ENCODE peak calls at places on chromosomes 3 and 15, in six cellular contexts. C is SK-N-SH, E is lung, G is Panc1, U is WERI-Rb-1, M is astrocyte. D is an unnamed sample.

GRCh38 chr3:174862666-174863065 is 3.5 kb downstream of the NAALADL2 start:
- DNase-seq in C (no peak), E (no peak), G (no peak), U (no peak), M (no peak), D (no peak)

GRCh38 chr15:58053236-58054153 is 12.0 kb downstream of the ALDH1A2 start:
- DNase-seq in C (no peak), E (no peak), G (no peak), U (no peak), M (no peak), D (no peak)

GRCh38 chr15:83854950-83855707 is 201.2 kb downstream of the ADAMTSL3 start:
- DNase-seq in C (no peak), E (no peak), G (no peak), U (no peak), M (no peak), D (no peak)

GRCh38 chr15:49023354-49023753 is 22.9 kb downstream of the SECISBP2L start:
- DNase-seq in C (no peak), E (no peak), G (no peak), U (no peak), M (no peak), D (no peak)

GRCh38 chr3:101036676-101037075 is 43.5 kb upstream of the ABI3BP start:
- DNase-seq in C (no peak), E (no peak), G (no peak), U (no peak), M (peak), D (no peak)

GRCh38 chr3:173513123-173513522 is 115.6 kb downstream of the NLGN1 start:
- DNase-seq in C (no peak), E (no peak), G (no peak), U (no peak), M (no peak), D (no peak)

GRCh38 chr3:168047190-168047795 is 48.4 kb downstream of the GOLIM4 start:
- DNase-seq in C (peak), E (no peak), G (peak), U (no peak), M (peak), D (no peak)

GRCh38 chr3:186664119-186664495 is 1.7 kb upstream of the HRG start:
- DNase-seq in C (no peak), E (no peak), G (no peak), U (no peak), M (no peak), D (no peak)

GRCh38 chr3:179710079-179710478 is 57.2 kb downstream of the USP13 start:
- DNase-seq in C (no peak), E (no peak), G (no peak), U (no peak), M (no peak), D (no peak)

GRCh38 chr15:45759910-45760309 is 125.1 kb downstream of the SQOR start:
- DNase-seq in C (no peak), E (no peak), G (no peak), U (peak), M (no peak), D (no peak)

GRCh38 chr3:127700406-127700805 is 27.7 kb downstream of the ABTB1 start:
- DNase-seq in C (no peak), E (no peak), G (no peak), U (no peak), M (no peak), D (peak)

GRCh38 chr3:133832802-133833144 is 27.2 kb downstream of the SRPRB start:
- DNase-seq in C (no peak), E (no peak), G (no peak), U (no peak), M (no peak), D (no peak)

DNA sequence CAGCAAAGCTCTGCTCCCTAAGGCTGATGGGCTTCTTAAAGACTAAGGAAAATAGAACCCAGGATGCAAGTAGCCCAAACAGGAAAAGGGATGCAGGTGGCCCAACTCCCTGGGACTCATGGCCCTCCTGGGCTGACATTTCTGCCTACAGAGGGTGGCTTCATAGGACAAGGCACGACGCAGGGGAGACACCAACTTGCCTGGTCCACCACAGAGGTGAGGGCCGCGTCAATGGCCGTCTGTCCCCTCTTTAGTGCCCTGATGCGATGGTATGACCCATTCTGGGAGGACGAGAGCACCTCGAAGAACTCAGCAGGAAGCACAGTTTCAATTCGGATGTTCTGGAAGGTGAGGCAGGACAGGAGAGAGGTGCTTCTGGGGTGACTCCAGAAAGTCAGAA is 44.0 kb downstream of the NUP210 start:
- DNase-seq in C (no peak), E (no peak), G (no peak), U (no peak), M (no peak), D (no peak)
- TF ChIP-seq CTCF in C (no peak), E (no peak), G (no peak), U (no peak), M (no peak), D (no peak)

GRCh38 chr3:71517206-71517855 is 66.2 kb downstream of the FOXP1 start:
- DNase-seq in C (no peak), E (no peak), G (no peak), U (no peak), M (peak), D (no peak)
- H3K4me3 ChIP-seq in C (no peak), E (no peak), G (no peak), U (no peak), M (no peak), D (no peak)

GRCh38 chr3:30658328-30659052 is 52.1 kb downstream of the TGFBR2 start:
- DNase-seq in C (no peak), E (no peak), G (peak), U (no peak), M (peak), D (no peak)

GRCh38 chr3:30661107-30661873 is 54.9 kb downstream of the TGFBR2 start:
- DNase-seq in C (no peak), E (no peak), G (no peak), U (no peak), M (no peak), D (no peak)

GRCh38 chr3:30659270-30660127 is 53.1 kb downstream of the TGFBR2 start:
- DNase-seq in C (no peak), E (no peak), G (peak), U (no peak), M (peak), D (no peak)

GRCh38 chr3:30660128-30660525 is 53.7 kb downstream of the TGFBR2 start:
- DNase-seq in C (no peak), E (no peak), G (no peak), U (no peak), M (no peak), D (no peak)

DNA sequence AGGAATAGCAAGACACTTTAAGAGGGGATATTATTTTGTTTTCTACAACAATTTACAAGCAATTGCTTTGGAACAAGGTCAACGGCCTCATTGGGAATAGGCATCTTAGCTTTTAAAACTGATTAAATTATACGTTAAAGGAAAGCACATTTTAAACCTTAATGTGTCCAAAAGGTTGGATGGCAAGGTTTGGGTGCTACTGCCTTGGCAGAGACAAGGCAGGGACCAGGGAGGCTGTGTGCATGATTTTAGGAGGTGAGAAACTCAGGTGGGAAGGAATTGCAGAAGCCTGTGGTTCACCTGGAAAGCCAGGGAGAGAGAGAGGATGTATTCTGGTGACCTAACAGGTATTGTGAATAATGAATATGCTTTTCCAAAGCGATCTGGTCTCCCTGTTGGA is 54.3 kb downstream of the TGFBR2 start:
- DNase-seq in C (no peak), E (no peak), G (no peak), U (no peak), M (no peak), D (no peak)
- H3K27ac ChIP-seq in C (no peak), E (peak), G (peak), U (no peak), M (no peak), D (peak)

GRCh38 chr3:51975857-51976549 is 1.1 kb downstream of the ABHD14A start:
- DNase-seq in C (peak), E (peak), G (no peak), U (peak), M (peak), D (peak)
- TF ChIP-seq CTCF in C (peak), E (no peak), G (peak), U (peak), M (no peak), D (no peak)

DNA sequence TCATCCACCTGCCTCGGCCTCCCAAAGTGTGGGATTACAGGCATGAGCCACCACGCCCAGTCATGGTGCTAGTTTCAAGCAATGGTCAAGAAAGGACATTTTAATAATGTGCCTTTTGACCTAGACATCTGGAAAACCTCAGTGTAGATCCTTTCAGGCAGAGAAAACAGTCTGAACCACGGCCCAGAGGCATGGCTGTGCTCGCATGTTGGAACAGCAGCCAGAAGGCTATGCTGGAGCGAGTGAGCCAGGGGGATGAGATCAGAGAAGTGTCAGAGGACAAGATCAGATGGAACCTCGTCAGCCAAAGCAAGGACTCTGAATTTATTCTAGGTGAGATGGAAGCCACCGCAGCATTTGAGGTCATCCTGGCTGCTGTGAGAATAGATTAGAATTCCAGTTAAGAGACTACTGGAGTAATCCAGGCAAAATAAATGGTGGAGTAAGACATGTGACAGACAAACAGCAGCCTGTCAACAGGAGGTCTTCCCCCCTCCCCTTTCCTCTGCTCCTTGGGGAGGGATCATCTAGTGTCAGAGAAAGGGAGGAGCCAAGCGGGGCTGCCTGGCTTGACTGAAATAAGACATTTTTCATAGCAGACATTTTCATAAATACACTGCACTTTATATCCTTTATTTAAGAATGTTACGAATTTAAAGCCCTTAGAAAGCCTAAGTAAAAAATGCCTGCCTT is 40.5 kb upstream of the ACKR4 start:
- DNase-seq in C (no peak), E (no peak), G (no peak), U (no peak), M (no peak), D (peak)
- H3K4me3 ChIP-seq in C (no peak), E (no peak), G (no peak), U (no peak), M (no peak), D (no peak)

GRCh38 chr3:61875976-61876671 is 314.8 kb downstream of the PTPRG start:
- DNase-seq in C (no peak), E (no peak), G (no peak), U (no peak), M (no peak), D (no peak)

GRCh38 chr3:61875073-61875472 is 313.7 kb downstream of the PTPRG start:
- DNase-seq in C (no peak), E (peak), G (no peak), U (no peak), M (peak), D (no peak)

GRCh38 chr3:61876797-61877196 is 315.4 kb downstream of the PTPRG start:
- DNase-seq in C (no peak), E (no peak), G (no peak), U (no peak), M (peak), D (no peak)

GRCh38 chr3:61877359-61877770 is 316.0 kb downstream of the PTPRG start:
- DNase-seq in C (no peak), E (no peak), G (no peak), U (no peak), M (peak), D (no peak)

DNA sequence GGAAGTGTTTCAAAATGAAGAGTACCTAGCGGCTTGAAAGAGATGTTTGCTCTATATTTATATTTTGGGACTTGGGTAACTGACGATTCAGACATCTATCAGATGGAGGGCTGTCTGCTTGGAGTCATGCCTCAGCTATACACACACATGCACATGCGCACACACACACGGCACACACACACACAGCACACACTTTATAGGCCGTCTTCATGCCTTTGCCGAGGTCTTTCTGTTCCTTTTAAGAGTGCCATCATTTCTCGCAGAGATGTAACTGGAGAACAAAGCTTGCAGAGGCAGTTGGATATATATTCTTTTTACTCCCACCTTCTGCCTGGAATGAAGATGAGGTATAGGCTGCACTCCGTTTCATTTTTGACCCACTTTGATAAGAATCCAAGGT is 314.1 kb downstream of the PTPRG start:
- DNase-seq in C (no peak), E (no peak), G (no peak), U (no peak), M (no peak), D (no peak)
- H3K27ac ChIP-seq in C (no peak), E (no peak), G (no peak), U (no peak), M (no peak), D (peak)

DNA sequence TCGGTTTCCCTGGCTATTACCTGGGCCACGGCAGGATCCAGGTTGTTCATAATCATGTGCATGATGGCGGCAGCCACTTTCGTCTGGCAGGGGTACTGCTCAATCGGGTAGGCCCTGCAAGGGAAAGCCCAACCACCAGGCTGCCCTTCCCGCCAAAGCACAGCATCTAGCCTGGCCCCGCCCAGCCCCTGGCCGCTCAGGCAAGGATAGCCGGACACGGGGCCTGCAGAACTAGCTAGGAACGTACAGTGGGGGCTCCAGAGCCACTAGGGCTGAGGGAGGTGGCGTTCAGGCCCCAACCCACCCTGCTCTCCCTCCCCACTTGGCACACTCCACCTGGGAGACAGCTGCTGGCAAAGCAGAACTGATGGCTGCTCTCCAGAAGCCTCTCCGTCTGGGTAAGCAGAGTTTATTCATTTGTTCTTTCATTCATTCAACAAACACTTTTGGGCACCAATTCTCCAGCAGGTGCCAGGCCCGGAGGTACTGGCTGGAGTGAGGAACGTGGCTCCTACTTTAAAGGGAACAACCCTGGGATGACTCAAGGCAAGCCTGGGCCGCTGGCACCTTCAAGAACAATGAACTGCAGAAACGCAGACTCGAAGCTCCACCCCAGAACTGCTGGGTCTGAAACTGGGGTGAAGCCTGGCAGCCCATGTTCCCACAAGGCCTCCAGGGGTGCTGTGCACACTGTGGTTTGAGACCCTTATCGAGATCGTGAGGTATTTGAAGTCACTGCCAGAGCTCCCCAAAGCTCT is 7.8 kb downstream of the UROC1 start:
- DNase-seq in C (no peak), E (no peak), G (no peak), U (no peak), M (no peak), D (no peak)
- TF ChIP-seq CTCF in C (no peak), E (no peak), G (no peak), U (no peak), M (no peak), D (no peak)

GRCh38 chr3:129001101-129001816 is at the start of gene EFCC1:
- DNase-seq in C (peak), E (peak), G (no peak), U (no peak), M (no peak), D (peak)

GRCh38 chr3:129001817-129002572 is 891 bp downstream of the EFCC1 start:
- DNase-seq in C (peak), E (no peak), G (no peak), U (no peak), M (no peak), D (no peak)

GRCh38 chr3:128999104-128999503 is 2.0 kb upstream of the EFCC1 start:
- DNase-seq in C (no peak), E (no peak), G (no peak), U (no peak), M (no peak), D (no peak)

GRCh38 chr3:129002573-129003569 is 1.8 kb downstream of the EFCC1 start:
- DNase-seq in C (no peak), E (no peak), G (no peak), U (no peak), M (no peak), D (peak)

DNA sequence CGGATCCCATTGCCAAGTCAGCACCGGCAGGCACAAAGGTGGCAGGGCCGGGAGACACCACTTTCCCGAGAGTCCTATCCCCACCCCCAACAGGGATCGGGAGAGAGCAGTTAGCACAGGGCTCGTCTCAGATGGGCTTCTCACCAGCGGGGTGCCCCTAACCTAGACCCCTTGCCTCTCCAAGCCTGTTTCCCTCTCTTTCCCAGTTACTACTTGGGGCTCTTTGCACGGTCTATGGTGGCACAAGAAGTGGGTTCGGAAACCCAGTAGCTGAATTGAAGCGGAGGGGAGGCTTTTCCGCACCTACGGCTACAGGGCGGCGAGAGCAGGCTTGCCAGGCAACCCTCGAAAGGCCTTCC is 383 bp upstream of the EFCC1 start:
- DNase-seq in C (no peak), E (no peak), G (no peak), U (no peak), M (no peak), D (no peak)
- H3K4me3 ChIP-seq in C (peak), E (no peak), G (peak), U (no peak), M (no peak), D (peak)